ENCODE peak calls at places on chromosomes 4 and X, in four cellular contexts. F is lung, Y is RWPE1, C is tibial nerve. Z is an unnamed sample.

GRCh38 chr4:68373513-68373912 is 23.6 kb upstream of the YTHDC1 start:
- DNase-seq in C (peak; percentile 32), F (peak; percentile 57), Y (no peak), Z (peak; percentile 78)

GRCh38 chr4:7939377-7940108 is at the start of gene AFAP1:
- DNase-seq in F (peak; percentile 78), Y (peak; percentile 90), C (peak; percentile 81), Z (peak; percentile 89)

GRCh38 chr4:164876680-164877324 is at the start of gene APELA:
- DNase-seq in Y (no peak), C (no peak), F (no peak), Z (no peak)

GRCh38 chr4:2271279-2272025 is 9.5 kb upstream of the MXD4 start:
- DNase-seq in F (no peak), Y (no peak), C (no peak), Z (no peak)

GRCh38 chr4:57219389-57219890 is 109.3 kb upstream of the IGFBP7 start:
- DNase-seq in F (no peak), Y (no peak), C (no peak), Z (no peak)

GRCh38 chr4:42871685-42872271 is 20.7 kb upstream of the GRXCR1 start:
- DNase-seq in F (no peak), Y (no peak), C (no peak), Z (no peak)

GRCh38 chr4:183430317-183430986 is 14.0 kb upstream of the CDKN2AIP start:
- DNase-seq in Y (no peak), C (no peak), F (peak; percentile 28), Z (peak; percentile 29)

GRCh38 chr4:47786958-47787370 is 50.9 kb downstream of the CORIN start:
- DNase-seq in Y (no peak), C (no peak), F (no peak), Z (no peak)

GRCh38 chr4:55080174-55080865 is 45.1 kb downstream of the KDR start:
- DNase-seq in F (no peak), C (no peak), Y (no peak), Z (no peak)

GRCh38 chr4:157575339-157575738 is 354.8 kb downstream of the GRIA2 start:
- DNase-seq in Y (no peak), C (no peak), F (no peak), Z (no peak)

GRCh38 chrX:53039239-53039638 is 9.3 kb upstream of the GPR173 start:
- DNase-seq in C (no peak), F (no peak), Y (no peak), Z (no peak)

GRCh38 chr4:79298027-79298426 is 27.8 kb downstream of the NAA11 start:
- DNase-seq in Y (no peak), F (no peak), C (no peak), Z (no peak)
- TF ChIP-seq CTCF in Y (no peak), F (no peak), C (no peak), Z (no peak)

GRCh38 chrX:82081027-82081426 is 879.1 kb downstream of the SH3BGRL start:
- DNase-seq in Y (no peak), C (no peak), F (no peak), Z (no peak)
- TF ChIP-seq CTCF in Y (no peak), C (no peak), F (no peak), Z (no peak)

GRCh38 chrX:94834226-94834625 is 1160.2 kb downstream of the FAM133A start:
- DNase-seq in C (no peak), F (no peak), Y (no peak), Z (no peak)

GRCh38 chrX:94830717-94831116 is 1156.7 kb downstream of the FAM133A start:
- DNase-seq in Y (no peak), C (no peak), F (no peak), Z (no peak)

DNA sequence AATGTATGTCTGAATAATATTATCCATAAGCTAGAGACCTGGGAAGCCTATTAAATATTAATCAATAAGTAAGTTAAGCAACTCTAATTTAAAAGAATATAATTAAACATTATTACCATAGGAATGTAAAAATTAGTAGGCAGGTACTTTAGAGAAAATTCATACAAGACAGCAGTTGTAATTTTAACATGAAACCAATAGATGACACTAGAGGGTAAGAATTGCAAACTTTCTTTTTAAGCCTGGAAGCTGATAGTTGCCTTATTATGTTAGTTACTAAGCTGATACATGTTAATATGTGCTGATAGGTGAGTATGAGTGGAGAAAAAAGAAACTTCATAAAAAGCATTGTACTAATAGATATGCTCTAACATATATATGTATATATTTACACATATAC is 1157.4 kb downstream of the FAM133A start:
- DNase-seq in Y (no peak), F (no peak), C (no peak), Z (no peak)
- TF ChIP-seq CTCF in Y (peak; percentile 26), F (no peak), C (no peak), Z (no peak)

DNA sequence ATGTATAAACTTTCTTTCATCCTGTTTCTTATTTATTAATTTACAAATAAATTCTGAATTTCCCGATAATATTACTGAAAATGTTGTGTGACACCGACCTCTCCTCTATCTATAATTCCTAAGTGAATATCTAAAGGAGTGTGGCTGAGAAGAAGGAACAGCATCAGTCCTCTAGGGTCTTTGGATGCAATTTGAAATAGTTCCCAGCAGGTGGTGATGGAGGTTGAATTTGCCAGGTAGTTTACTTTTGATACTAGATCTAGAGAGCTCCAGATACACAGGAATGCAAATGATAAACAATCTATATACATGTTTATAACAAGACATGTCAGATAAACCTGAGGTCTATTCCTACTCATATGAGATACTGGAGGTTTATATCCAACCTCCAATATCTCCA is 305.4 kb downstream of the PCDH18 start:
- DNase-seq in C (no peak), Y (peak; percentile 13), F (no peak), Z (no peak)
- TF ChIP-seq CTCF in C (no peak), Y (no peak), F (no peak), Z (no peak)